ENCODE peak calls at places on chromosomes 11 and 22, in six cellular contexts. One of them, this sample, is unnamed.

GRCh38 chr22:46069518-46070214 is 80.7 kb upstream of the PPARA start:
- DNase-seq in H1: no peak
- DNase-seq in HepG2: no peak
- DNase-seq in GM12878: no peak
- DNase-seq in GM12892: no peak
- DNase-seq in K562: no peak
- DNase-seq in this sample: no peak

GRCh38 chr11:128207861-128208321 is 379.5 kb downstream of the ETS1 start:
- DNase-seq in HepG2: no peak
- DNase-seq in H1: no peak
- DNase-seq in GM12878: no peak
- DNase-seq in GM12892: no peak
- DNase-seq in K562: no peak
- DNase-seq in this sample: no peak

GRCh38 chr11:59611570-59612565 is 3.7 kb downstream of the OSBP start:
- DNase-seq in K562: no peak
- DNase-seq in H1: no peak
- DNase-seq in HepG2: peak; percentile 52
- DNase-seq in GM12892: no peak
- DNase-seq in GM12878: no peak
- DNase-seq in this sample: no peak

GRCh38 chr11:96143016-96143670 is 199.9 kb downstream of the MAML2 start:
- DNase-seq in HepG2: no peak
- DNase-seq in H1: no peak
- DNase-seq in GM12878: no peak
- DNase-seq in GM12892: no peak
- DNase-seq in K562: no peak
- DNase-seq in this sample: no peak

GRCh38 chr11:111408789-111409727 is 30.0 kb upstream of the POU2AF1 start:
- DNase-seq in K562: no peak
- DNase-seq in GM12892: no peak
- DNase-seq in H1: no peak
- DNase-seq in GM12878: peak; percentile 91
- DNase-seq in HepG2: no peak
- DNase-seq in this sample: no peak

GRCh38 chr11:58963551-58964075 is 24.3 kb downstream of the GLYATL1 start:
- DNase-seq in H1: peak; percentile 70
- DNase-seq in K562: peak; percentile 16
- DNase-seq in HepG2: no peak
- DNase-seq in GM12878: no peak
- DNase-seq in GM12892: no peak
- DNase-seq in this sample: no peak

GRCh38 chr11:65224939-65225283 is 36.9 kb upstream of the POLA2 start:
- DNase-seq in H1: no peak
- DNase-seq in HepG2: no peak
- DNase-seq in K562: peak; percentile 55
- DNase-seq in GM12878: no peak
- DNase-seq in GM12892: no peak
- DNase-seq in this sample: no peak

GRCh38 chr22:24707477-24707816 is 67.1 kb downstream of the PIWIL3 start:
- DNase-seq in GM12892: no peak
- DNase-seq in K562: peak; percentile 28
- DNase-seq in H1: no peak
- DNase-seq in GM12878: no peak
- DNase-seq in HepG2: no peak
- DNase-seq in this sample: no peak

GRCh38 chr22:31048570-31048969 is 32.5 kb upstream of the SMTN start:
- DNase-seq in GM12878: no peak
- DNase-seq in GM12892: no peak
- DNase-seq in H1: no peak
- DNase-seq in K562: no peak
- DNase-seq in HepG2: no peak
- DNase-seq in this sample: no peak

GRCh38 chr11:134328433-134328832 is 3.4 kb upstream of the GLB1L2 start:
- DNase-seq in GM12878: no peak
- DNase-seq in HepG2: no peak
- DNase-seq in K562: peak; percentile 39
- DNase-seq in H1: no peak
- DNase-seq in GM12892: no peak
- DNase-seq in this sample: no peak

GRCh38 chr11:129374081-129374992 is 1.3 kb upstream of the BARX2 start:
- DNase-seq in HepG2: no peak
- DNase-seq in H1: no peak
- DNase-seq in K562: no peak
- DNase-seq in GM12892: peak; percentile 15
- DNase-seq in GM12878: no peak
- DNase-seq in this sample: no peak

GRCh38 chr11:121931748-121932352 is 184.2 kb downstream of the BLID start:
- DNase-seq in GM12878: no peak
- DNase-seq in K562: no peak
- DNase-seq in GM12892: no peak
- DNase-seq in HepG2: peak; percentile 99
- DNase-seq in H1: no peak
- DNase-seq in this sample: no peak

GRCh38 chr11:128525411-128526243 is 61.7 kb downstream of the ETS1 start:
- DNase-seq in K562: no peak
- DNase-seq in GM12878: no peak
- DNase-seq in HepG2: no peak
- DNase-seq in H1: no peak
- DNase-seq in GM12892: no peak
- DNase-seq in this sample: no peak

GRCh38 chr11:82003671-82004148 is 730.0 kb downstream of the FAM181B start:
- DNase-seq in H1: no peak
- DNase-seq in HepG2: no peak
- DNase-seq in K562: no peak
- DNase-seq in GM12878: no peak
- DNase-seq in GM12892: no peak
- DNase-seq in this sample: no peak

GRCh38 chr11:123195182-123196059 is at the start of gene CLMP:
- DNase-seq in GM12878: no peak
- DNase-seq in HepG2: no peak
- DNase-seq in H1: no peak
- DNase-seq in GM12892: no peak
- DNase-seq in K562: no peak
- DNase-seq in this sample: peak; percentile 33

GRCh38 chr11:90414221-90414620 is 191.4 kb upstream of the CHORDC1 start:
- DNase-seq in HepG2: no peak
- DNase-seq in GM12878: no peak
- DNase-seq in K562: no peak
- DNase-seq in H1: no peak
- DNase-seq in GM12892: no peak
- DNase-seq in this sample: no peak

GRCh38 chr22:48581821-48582469 is 1245.7 kb downstream of the BRD1 start:
- DNase-seq in GM12878: no peak
- DNase-seq in H1: no peak
- DNase-seq in HepG2: no peak
- DNase-seq in GM12892: no peak
- DNase-seq in K562: no peak
- DNase-seq in this sample: no peak

GRCh38 chr22:17176715-17177114 is 17.6 kb upstream of the HDHD5 start:
- DNase-seq in K562: no peak
- DNase-seq in H1: no peak
- DNase-seq in GM12892: no peak
- DNase-seq in HepG2: no peak
- DNase-seq in GM12878: no peak
- DNase-seq in this sample: no peak

GRCh38 chr11:1236316-1237127 is 13.7 kb downstream of the MUC5B start:
- DNase-seq in HepG2: no peak
- DNase-seq in GM12892: no peak
- DNase-seq in K562: no peak
- DNase-seq in GM12878: no peak
- DNase-seq in H1: no peak
- DNase-seq in this sample: no peak

GRCh38 chr11:27218498-27219038 is 144.4 kb downstream of the CCDC34 start:
- DNase-seq in K562: no peak
- DNase-seq in GM12878: no peak
- DNase-seq in H1: no peak
- DNase-seq in HepG2: no peak
- DNase-seq in GM12892: no peak
- DNase-seq in this sample: no peak

GRCh38 chr11:8060801-8061554 is 20.0 kb upstream of the TUB start:
- DNase-seq in HepG2: no peak
- DNase-seq in K562: no peak
- DNase-seq in H1: no peak
- DNase-seq in GM12892: no peak
- DNase-seq in GM12878: no peak
- DNase-seq in this sample: no peak

GRCh38 chr11:7690648-7691047 is 15.6 kb downstream of the OVCH2 start:
- DNase-seq in K562: no peak
- DNase-seq in HepG2: no peak
- DNase-seq in H1: no peak
- DNase-seq in GM12878: no peak
- DNase-seq in GM12892: no peak
- DNase-seq in this sample: no peak

GRCh38 chr11:113253406-113253805 is 61.0 kb upstream of the TTC12 start:
- DNase-seq in GM12878: no peak
- DNase-seq in K562: no peak
- DNase-seq in GM12892: no peak
- DNase-seq in HepG2: no peak
- DNase-seq in H1: no peak
- DNase-seq in this sample: no peak

GRCh38 chr22:22349455-22349836 is 104.9 kb downstream of the VPREB1 start:
- DNase-seq in GM12878: no peak
- DNase-seq in HepG2: no peak
- DNase-seq in H1: no peak
- DNase-seq in K562: no peak
- DNase-seq in GM12892: no peak
- DNase-seq in this sample: no peak

GRCh38 chr22:37211853-37212173 is 464 bp downstream of the SSTR3 start:
- DNase-seq in GM12892: no peak
- DNase-seq in K562: no peak
- DNase-seq in GM12878: no peak
- DNase-seq in HepG2: no peak
- DNase-seq in H1: no peak
- DNase-seq in this sample: no peak

GRCh38 chr11:47056261-47056915 is 119.8 kb downstream of the CSTPP1 start:
- DNase-seq in K562: peak; percentile 75
- DNase-seq in GM12892: no peak
- DNase-seq in H1: no peak
- DNase-seq in HepG2: no peak
- DNase-seq in GM12878: no peak
- DNase-seq in this sample: no peak

GRCh38 chr11:106632283-106632682 is 386.0 kb downstream of the GUCY1A2 start:
- DNase-seq in K562: no peak
- DNase-seq in H1: no peak
- DNase-seq in GM12892: no peak
- DNase-seq in GM12878: no peak
- DNase-seq in HepG2: no peak
- DNase-seq in this sample: no peak

GRCh38 chr22:22201185-22201924 is 43.2 kb upstream of the VPREB1 start:
- DNase-seq in HepG2: peak; percentile 25
- DNase-seq in K562: peak; percentile 90
- DNase-seq in GM12892: peak; percentile 60
- DNase-seq in H1: peak; percentile 19
- DNase-seq in GM12878: no peak
- DNase-seq in this sample: peak; percentile 53

GRCh38 chr11:2793781-2794418 is 91.7 kb downstream of the CDKN1C start:
- DNase-seq in H1: no peak
- DNase-seq in HepG2: no peak
- DNase-seq in GM12878: no peak
- DNase-seq in GM12892: no peak
- DNase-seq in K562: no peak
- DNase-seq in this sample: no peak
- TF ChIP-seq TAF1 in H1: no peak
- TF ChIP-seq TAF1 in HepG2: no peak
- TF ChIP-seq TAF1 in GM12878: no peak
- TF ChIP-seq TAF1 in GM12892: no peak
- TF ChIP-seq TAF1 in K562: no peak
- TF ChIP-seq TAF1 in this sample: no peak

DNA sequence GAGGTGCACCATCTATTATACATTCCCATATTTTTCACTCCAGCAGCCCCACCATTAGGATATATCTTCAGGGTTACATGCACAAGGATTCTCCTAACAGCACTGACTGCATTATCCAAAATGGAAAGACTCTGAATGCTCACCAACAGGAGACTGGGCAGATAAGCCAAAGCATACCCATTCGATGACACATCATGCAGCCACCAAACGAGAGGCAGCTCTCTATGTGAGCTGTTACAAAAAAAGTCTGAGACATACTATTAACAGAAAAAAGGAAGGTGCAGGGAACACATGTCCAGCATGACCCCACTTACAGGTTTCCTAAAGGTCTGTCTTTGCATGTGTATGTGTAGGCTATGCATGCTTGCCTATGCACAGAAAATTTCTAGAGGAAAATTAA is 12.4 kb upstream of the SERPIND1 start:
- DNase-seq in H1: no peak
- DNase-seq in GM12892: no peak
- DNase-seq in GM12878: no peak
- DNase-seq in K562: no peak
- DNase-seq in HepG2: no peak
- DNase-seq in this sample: no peak
- TF ChIP-seq POLR2A in H1: no peak
- TF ChIP-seq POLR2A in GM12892: no peak
- TF ChIP-seq POLR2A in GM12878: no peak
- TF ChIP-seq POLR2A in K562: no peak
- TF ChIP-seq POLR2A in HepG2: no peak
- TF ChIP-seq POLR2A in this sample: no peak

DNA sequence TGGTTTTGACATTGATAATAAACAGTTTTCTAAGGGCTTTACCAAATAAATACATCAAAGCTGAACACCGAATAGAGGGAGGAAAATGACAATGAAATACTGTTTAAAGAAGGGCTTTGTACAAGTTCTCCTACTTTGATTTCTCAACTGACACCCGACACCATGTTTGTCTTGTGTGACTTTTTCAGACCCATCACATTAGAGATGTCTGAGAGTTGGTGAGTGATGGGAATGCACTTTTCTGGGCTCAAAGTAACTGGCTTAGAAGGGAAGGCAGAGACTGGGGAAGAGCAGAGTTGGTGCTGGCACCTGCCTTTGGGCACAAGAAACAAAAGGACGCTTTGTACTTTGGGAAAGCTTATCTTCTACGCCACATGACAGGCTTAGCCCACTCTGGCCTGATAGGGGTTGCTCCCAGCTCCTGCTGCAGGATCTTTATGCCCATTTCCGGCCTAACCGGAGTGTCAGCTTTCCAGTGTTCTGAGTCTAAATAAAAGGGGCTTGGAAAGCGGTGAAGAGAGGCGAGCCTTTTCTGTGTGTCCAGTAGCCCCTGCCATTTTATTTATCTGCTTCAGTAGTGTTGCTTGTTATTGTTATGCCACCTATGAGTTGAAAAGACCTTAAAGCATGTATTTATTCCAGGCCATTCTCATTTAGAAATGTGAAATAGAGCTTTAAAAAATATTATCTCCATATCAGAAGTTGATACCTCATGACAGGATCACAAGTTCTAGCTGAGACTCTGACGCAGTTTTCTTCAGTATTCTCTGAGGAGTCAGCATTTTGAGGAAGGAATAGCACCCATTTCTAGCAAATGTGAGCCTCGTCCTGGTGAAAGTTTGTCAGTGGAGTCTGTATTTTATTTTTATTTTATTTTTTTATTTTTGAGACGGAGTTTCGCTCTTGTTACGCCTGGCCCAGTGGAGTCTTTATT is 24.2 kb downstream of the KREMEN1 start:
- DNase-seq in K562: peak; percentile 63
- DNase-seq in GM12892: no peak
- DNase-seq in H1: no peak
- DNase-seq in GM12878: no peak
- DNase-seq in HepG2: peak; percentile 99
- DNase-seq in this sample: no peak
- TF ChIP-seq POLR2AphosphoS5 in K562: peak; percentile 19
- TF ChIP-seq POLR2AphosphoS5 in GM12892: no peak
- TF ChIP-seq POLR2AphosphoS5 in H1: no peak
- TF ChIP-seq POLR2AphosphoS5 in GM12878: no peak
- TF ChIP-seq POLR2AphosphoS5 in HepG2: no peak
- TF ChIP-seq POLR2AphosphoS5 in this sample: no peak

GRCh38 chr11:35047179-35047578 is 91.8 kb upstream of the CD44 start:
- DNase-seq in HepG2: no peak
- DNase-seq in GM12892: no peak
- DNase-seq in GM12878: no peak
- DNase-seq in K562: no peak
- DNase-seq in H1: no peak
- DNase-seq in this sample: no peak
- TF ChIP-seq TAF1 in HepG2: no peak
- TF ChIP-seq TAF1 in GM12892: no peak
- TF ChIP-seq TAF1 in GM12878: no peak
- TF ChIP-seq TAF1 in K562: no peak
- TF ChIP-seq TAF1 in H1: no peak
- TF ChIP-seq TAF1 in this sample: no peak